ENCODE peak calls at places on chromosome 5, in seven cellular contexts. One of them, this sample, is unnamed.

GRCh38 chr5:72543365-72543764 is 36.2 kb upstream of the ZNF366 start:
- DNase-seq in CD8-positive, alpha-beta T cell: no peak
- DNase-seq in HCT116: no peak
- DNase-seq in progenitor cell of endocrine pancreas: no peak
- DNase-seq in HFF-Myc: no peak
- DNase-seq in cardiac fibroblast: peak
- DNase-seq in heart left ventricle: no peak
- DNase-seq in this sample: no peak

GRCh38 chr5:154202379-154203260 is 12.1 kb downstream of the GALNT10 start:
- DNase-seq in cardiac fibroblast: no peak
- DNase-seq in CD8-positive, alpha-beta T cell: no peak
- DNase-seq in HFF-Myc: no peak
- DNase-seq in progenitor cell of endocrine pancreas: no peak
- DNase-seq in heart left ventricle: no peak
- DNase-seq in HCT116: no peak
- DNase-seq in this sample: no peak

GRCh38 chr5:75648712-75649111 is 37.5 kb downstream of the ANKDD1B start:
- DNase-seq in HCT116: no peak
- DNase-seq in CD8-positive, alpha-beta T cell: no peak
- DNase-seq in cardiac fibroblast: no peak
- DNase-seq in progenitor cell of endocrine pancreas: no peak
- DNase-seq in heart left ventricle: no peak
- DNase-seq in HFF-Myc: no peak
- DNase-seq in this sample: no peak

GRCh38 chr5:15734058-15734457 is 234.1 kb downstream of the FBXL7 start:
- DNase-seq in HCT116: no peak
- DNase-seq in CD8-positive, alpha-beta T cell: no peak
- DNase-seq in heart left ventricle: no peak
- DNase-seq in cardiac fibroblast: no peak
- DNase-seq in progenitor cell of endocrine pancreas: no peak
- DNase-seq in HFF-Myc: no peak
- DNase-seq in this sample: no peak

GRCh38 chr5:65769539-65769938 is 47.5 kb downstream of the NLN start:
- DNase-seq in HFF-Myc: peak
- DNase-seq in HCT116: peak
- DNase-seq in cardiac fibroblast: peak
- DNase-seq in heart left ventricle: no peak
- DNase-seq in CD8-positive, alpha-beta T cell: no peak
- DNase-seq in progenitor cell of endocrine pancreas: no peak
- DNase-seq in this sample: no peak

GRCh38 chr5:6633469-6634326 is 458 bp downstream of the SRD5A1 start:
- DNase-seq in cardiac fibroblast: peak
- DNase-seq in progenitor cell of endocrine pancreas: peak
- DNase-seq in heart left ventricle: peak
- DNase-seq in HFF-Myc: no peak
- DNase-seq in CD8-positive, alpha-beta T cell: no peak
- DNase-seq in HCT116: no peak
- DNase-seq in this sample: no peak

GRCh38 chr5:7876867-7877266 is 7.9 kb downstream of the MTRR start:
- DNase-seq in heart left ventricle: no peak
- DNase-seq in cardiac fibroblast: peak
- DNase-seq in HCT116: no peak
- DNase-seq in HFF-Myc: no peak
- DNase-seq in CD8-positive, alpha-beta T cell: no peak
- DNase-seq in progenitor cell of endocrine pancreas: no peak
- DNase-seq in this sample: no peak

GRCh38 chr5:130335116-130335515 is 430.9 kb downstream of the CHSY3 start:
- DNase-seq in HCT116: no peak
- DNase-seq in cardiac fibroblast: peak
- DNase-seq in HFF-Myc: no peak
- DNase-seq in CD8-positive, alpha-beta T cell: no peak
- DNase-seq in progenitor cell of endocrine pancreas: no peak
- DNase-seq in heart left ventricle: no peak
- DNase-seq in this sample: no peak

GRCh38 chr5:60205071-60205470 is 311.5 kb upstream of the PDE4D start:
- DNase-seq in progenitor cell of endocrine pancreas: no peak
- DNase-seq in cardiac fibroblast: no peak
- DNase-seq in CD8-positive, alpha-beta T cell: no peak
- DNase-seq in heart left ventricle: no peak
- DNase-seq in HCT116: no peak
- DNase-seq in HFF-Myc: no peak
- DNase-seq in this sample: no peak

GRCh38 chr5:122943050-122943698 is 93.4 kb downstream of the PPIC start:
- DNase-seq in HCT116: no peak
- DNase-seq in cardiac fibroblast: no peak
- DNase-seq in HFF-Myc: no peak
- DNase-seq in progenitor cell of endocrine pancreas: no peak
- DNase-seq in CD8-positive, alpha-beta T cell: no peak
- DNase-seq in heart left ventricle: no peak
- DNase-seq in this sample: no peak

GRCh38 chr5:73418244-73418691 is 30.3 kb downstream of the FOXD1 start:
- DNase-seq in HCT116: no peak
- DNase-seq in heart left ventricle: no peak
- DNase-seq in HFF-Myc: no peak
- DNase-seq in cardiac fibroblast: no peak
- DNase-seq in CD8-positive, alpha-beta T cell: no peak
- DNase-seq in progenitor cell of endocrine pancreas: no peak
- DNase-seq in this sample: no peak

GRCh38 chr5:116947691-116948528 is 373.3 kb upstream of the SEMA6A start:
- DNase-seq in cardiac fibroblast: peak
- DNase-seq in heart left ventricle: peak
- DNase-seq in progenitor cell of endocrine pancreas: no peak
- DNase-seq in HFF-Myc: no peak
- DNase-seq in CD8-positive, alpha-beta T cell: peak
- DNase-seq in HCT116: peak
- DNase-seq in this sample: peak

GRCh38 chr5:8553364-8553763 is 684.4 kb downstream of the MTRR start:
- DNase-seq in HCT116: no peak
- DNase-seq in cardiac fibroblast: no peak
- DNase-seq in heart left ventricle: no peak
- DNase-seq in HFF-Myc: no peak
- DNase-seq in progenitor cell of endocrine pancreas: no peak
- DNase-seq in CD8-positive, alpha-beta T cell: no peak
- DNase-seq in this sample: no peak

GRCh38 chr5:131005963-131006684 is 158.9 kb downstream of the HINT1 start:
- DNase-seq in progenitor cell of endocrine pancreas: no peak
- DNase-seq in cardiac fibroblast: no peak
- DNase-seq in heart left ventricle: no peak
- DNase-seq in HFF-Myc: no peak
- DNase-seq in CD8-positive, alpha-beta T cell: no peak
- DNase-seq in HCT116: peak
- DNase-seq in this sample: no peak

GRCh38 chr5:65986050-65986451 is 59.7 kb downstream of the ERBIN start:
- DNase-seq in progenitor cell of endocrine pancreas: no peak
- DNase-seq in HCT116: no peak
- DNase-seq in HFF-Myc: peak
- DNase-seq in CD8-positive, alpha-beta T cell: no peak
- DNase-seq in heart left ventricle: no peak
- DNase-seq in cardiac fibroblast: peak
- DNase-seq in this sample: no peak

GRCh38 chr5:14457475-14457874 is 124.1 kb upstream of the OTULINL start:
- DNase-seq in heart left ventricle: no peak
- DNase-seq in cardiac fibroblast: no peak
- DNase-seq in HFF-Myc: no peak
- DNase-seq in progenitor cell of endocrine pancreas: no peak
- DNase-seq in CD8-positive, alpha-beta T cell: no peak
- DNase-seq in HCT116: no peak
- DNase-seq in this sample: no peak

DNA sequence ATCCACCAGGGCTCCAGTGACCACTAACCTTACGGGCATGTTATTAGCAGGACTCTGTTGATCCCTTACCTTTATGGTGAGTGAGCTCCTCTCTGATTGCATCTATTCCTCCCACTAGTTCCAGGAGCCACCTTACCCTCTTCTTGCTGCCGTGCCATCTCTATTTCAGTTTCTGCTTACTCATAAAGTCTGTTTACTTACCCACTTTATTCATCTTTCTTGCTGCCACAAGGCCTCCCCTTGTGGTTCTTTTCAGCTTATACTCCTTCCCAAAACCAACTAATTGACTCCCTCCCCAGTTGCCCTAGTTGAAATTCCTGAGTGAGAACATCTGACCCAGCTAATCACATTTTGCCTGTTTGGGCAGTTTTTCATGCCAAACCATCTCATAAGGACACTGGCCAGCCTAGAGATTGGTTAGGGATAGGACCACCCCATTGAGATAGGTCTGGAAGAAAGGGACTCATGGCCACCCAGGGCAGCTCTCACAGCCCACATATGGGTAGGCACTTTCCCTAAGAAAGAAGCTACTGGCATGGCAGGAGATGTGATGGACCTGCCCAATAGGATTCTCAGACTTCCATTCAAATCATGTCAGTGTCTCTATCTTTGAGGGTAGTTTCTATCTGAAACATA is 412.7 kb downstream of the EFNA5 start:
- DNase-seq in HFF-Myc: no peak
- DNase-seq in HCT116: no peak
- DNase-seq in progenitor cell of endocrine pancreas: no peak
- DNase-seq in cardiac fibroblast: no peak
- DNase-seq in heart left ventricle: no peak
- DNase-seq in CD8-positive, alpha-beta T cell: no peak
- DNase-seq in this sample: no peak
- TF ChIP-seq CTCF in HFF-Myc: no peak
- TF ChIP-seq CTCF in HCT116: no peak
- TF ChIP-seq CTCF in progenitor cell of endocrine pancreas: no peak
- TF ChIP-seq CTCF in cardiac fibroblast: no peak
- TF ChIP-seq CTCF in heart left ventricle: no peak
- TF ChIP-seq CTCF in CD8-positive, alpha-beta T cell: no peak
- TF ChIP-seq CTCF in this sample: no peak

DNA sequence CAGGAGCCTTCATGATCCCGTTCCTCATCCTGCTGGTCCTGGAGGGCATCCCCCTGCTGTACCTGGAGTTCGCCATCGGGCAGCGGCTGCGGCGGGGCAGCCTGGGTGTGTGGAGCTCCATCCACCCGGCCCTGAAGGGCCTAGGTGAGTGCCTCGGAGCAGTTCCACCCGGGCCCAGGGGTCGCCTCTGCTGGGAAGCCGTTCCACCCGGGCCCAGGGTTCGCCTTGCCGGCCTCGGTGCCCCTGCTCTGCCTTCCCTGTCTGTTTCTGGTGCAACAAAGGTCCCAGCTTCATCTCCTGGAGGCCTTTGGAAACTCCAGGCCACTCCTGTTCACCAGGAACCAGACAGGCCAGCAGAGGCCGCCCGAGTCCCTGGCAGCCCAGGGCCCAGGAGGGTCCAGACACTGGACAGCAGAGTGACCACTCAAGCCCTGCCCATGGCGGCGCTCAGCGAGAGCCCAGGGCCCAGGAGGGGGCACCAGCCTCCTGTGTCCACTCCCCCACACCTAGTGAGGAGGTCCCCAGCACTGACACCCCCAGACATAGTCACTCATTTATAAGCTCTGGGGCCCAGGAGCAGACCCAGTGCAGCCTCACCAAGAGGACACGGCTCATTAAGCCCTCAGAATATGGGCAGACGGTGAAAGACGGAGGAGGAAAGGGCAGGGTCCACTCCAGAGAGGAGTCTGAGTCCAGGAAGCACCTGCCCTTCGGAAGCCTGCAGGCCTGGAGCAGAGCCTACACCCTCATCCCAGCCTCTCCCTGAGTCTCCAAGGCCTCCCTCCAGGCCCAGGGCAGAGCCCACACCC is 7.6 kb downstream of the SLC6A19 start:
- DNase-seq in CD8-positive, alpha-beta T cell: no peak
- DNase-seq in heart left ventricle: no peak
- DNase-seq in progenitor cell of endocrine pancreas: no peak
- DNase-seq in HCT116: no peak
- DNase-seq in cardiac fibroblast: peak
- DNase-seq in HFF-Myc: no peak
- DNase-seq in this sample: no peak
- TF ChIP-seq CTCF in CD8-positive, alpha-beta T cell: no peak
- TF ChIP-seq CTCF in heart left ventricle: peak
- TF ChIP-seq CTCF in progenitor cell of endocrine pancreas: peak
- TF ChIP-seq CTCF in HCT116: peak
- TF ChIP-seq CTCF in cardiac fibroblast: peak
- TF ChIP-seq CTCF in HFF-Myc: peak
- TF ChIP-seq CTCF in this sample: no peak

GRCh38 chr5:156893517-156893916 is 43.4 kb downstream of the PPP1R2B start:
- DNase-seq in heart left ventricle: no peak
- DNase-seq in HFF-Myc: no peak
- DNase-seq in cardiac fibroblast: no peak
- DNase-seq in HCT116: no peak
- DNase-seq in CD8-positive, alpha-beta T cell: no peak
- DNase-seq in progenitor cell of endocrine pancreas: no peak
- DNase-seq in this sample: no peak

GRCh38 chr5:156896545-156896944 is 46.5 kb downstream of the PPP1R2B start:
- DNase-seq in HFF-Myc: no peak
- DNase-seq in cardiac fibroblast: no peak
- DNase-seq in progenitor cell of endocrine pancreas: no peak
- DNase-seq in heart left ventricle: no peak
- DNase-seq in CD8-positive, alpha-beta T cell: no peak
- DNase-seq in HCT116: no peak
- DNase-seq in this sample: no peak

GRCh38 chr5:156892864-156893263 is 42.8 kb downstream of the PPP1R2B start:
- DNase-seq in CD8-positive, alpha-beta T cell: no peak
- DNase-seq in heart left ventricle: no peak
- DNase-seq in progenitor cell of endocrine pancreas: no peak
- DNase-seq in HFF-Myc: no peak
- DNase-seq in HCT116: no peak
- DNase-seq in cardiac fibroblast: no peak
- DNase-seq in this sample: no peak

GRCh38 chr5:156888520-156888919 is 38.4 kb downstream of the PPP1R2B start:
- DNase-seq in HFF-Myc: no peak
- DNase-seq in heart left ventricle: no peak
- DNase-seq in cardiac fibroblast: no peak
- DNase-seq in HCT116: no peak
- DNase-seq in progenitor cell of endocrine pancreas: no peak
- DNase-seq in CD8-positive, alpha-beta T cell: no peak
- DNase-seq in this sample: no peak

DNA sequence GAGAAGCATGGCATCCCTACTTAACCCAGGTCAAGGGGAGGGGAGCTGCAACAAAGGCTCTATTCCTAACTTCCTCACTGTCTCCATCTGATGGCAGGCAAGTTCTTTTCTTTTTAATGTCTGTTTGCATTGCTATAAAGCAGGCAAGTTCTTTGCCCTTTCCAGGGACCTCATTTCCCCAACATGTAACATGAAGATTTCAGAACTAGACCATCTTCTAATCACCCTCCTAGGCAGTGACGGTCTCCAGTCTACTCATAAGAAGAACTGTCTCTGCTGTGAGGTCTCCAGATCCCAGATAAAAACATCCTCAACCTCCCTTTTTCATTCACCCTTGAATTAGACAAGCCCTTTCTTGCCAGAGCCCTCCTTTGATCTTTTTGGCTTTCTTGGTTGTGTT is 42.1 kb downstream of the PPP1R2B start:
- DNase-seq in HCT116: no peak
- DNase-seq in progenitor cell of endocrine pancreas: no peak
- DNase-seq in HFF-Myc: no peak
- DNase-seq in heart left ventricle: no peak
- DNase-seq in cardiac fibroblast: no peak
- DNase-seq in CD8-positive, alpha-beta T cell: no peak
- DNase-seq in this sample: no peak
- TF ChIP-seq CTCF in HCT116: no peak
- TF ChIP-seq CTCF in progenitor cell of endocrine pancreas: no peak
- TF ChIP-seq CTCF in HFF-Myc: no peak
- TF ChIP-seq CTCF in heart left ventricle: no peak
- TF ChIP-seq CTCF in cardiac fibroblast: no peak
- TF ChIP-seq CTCF in CD8-positive, alpha-beta T cell: no peak
- TF ChIP-seq CTCF in this sample: no peak

DNA sequence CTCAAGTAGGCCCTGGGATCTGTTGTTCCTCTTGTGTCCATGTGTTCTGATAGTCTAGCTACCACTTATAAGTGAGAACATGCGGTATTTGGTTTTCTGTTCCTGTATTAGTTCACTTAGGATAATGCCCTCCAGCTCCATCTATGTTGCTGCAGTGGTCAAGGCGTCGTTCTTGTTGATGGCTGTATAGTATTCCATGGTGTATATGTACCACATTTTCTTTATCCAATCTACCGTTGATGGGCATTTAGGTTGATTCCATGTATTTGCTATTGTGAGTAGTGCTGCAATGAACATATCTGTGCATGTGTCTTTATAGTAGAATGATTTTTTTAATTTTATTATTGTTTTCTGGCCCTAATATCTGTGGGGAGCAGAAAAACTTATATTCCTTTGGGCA is 74.3 kb downstream of the MAT2B start:
- DNase-seq in cardiac fibroblast: no peak
- DNase-seq in heart left ventricle: no peak
- DNase-seq in CD8-positive, alpha-beta T cell: no peak
- DNase-seq in progenitor cell of endocrine pancreas: no peak
- DNase-seq in HCT116: no peak
- DNase-seq in HFF-Myc: no peak
- DNase-seq in this sample: no peak
- TF ChIP-seq CTCF in cardiac fibroblast: no peak
- TF ChIP-seq CTCF in heart left ventricle: no peak
- TF ChIP-seq CTCF in CD8-positive, alpha-beta T cell: no peak
- TF ChIP-seq CTCF in progenitor cell of endocrine pancreas: no peak
- TF ChIP-seq CTCF in HCT116: no peak
- TF ChIP-seq CTCF in HFF-Myc: no peak
- TF ChIP-seq CTCF in this sample: no peak

This sample was measured in activated B cell treated with CpG ODN at 0.5 μM for 24 hours.